ENCODE peak calls at places on chromosomes 3 and 15, in seven cellular contexts. H is heart right ventricle, X is tibial nerve, R is HL-60, K is RWPE2, T is stomach, F is breast epithelium. E is an unnamed sample.
A peak's percentile ranks its signal among the peaks of the same experiment; 100 is the strongest.

GRCh38 chr15:90364251-90364650 is 12.2 kb downstream of the ZNF774 start:
- DNase-seq in X (no peak), K (no peak), T (no peak), F (no peak), R (no peak), H (no peak), E (no peak)

GRCh38 chr3:16478516-16478915 is 35.0 kb downstream of the RFTN1 start:
- DNase-seq in X (no peak), K (no peak), R (no peak), H (no peak), F (no peak), T (no peak), E (no peak)

GRCh38 chr3:109033000-109033660 is 79.5 kb upstream of the GUCA1C start:
- DNase-seq in X (no peak), K (no peak), F (no peak), R (no peak), H (no peak), T (no peak), E (no peak)

GRCh38 chr3:14834807-14835466 is 16.2 kb downstream of the FGD5 start:
- DNase-seq in H (no peak), X (no peak), T (no peak), K (no peak), F (no peak), R (no peak), E (no peak)

GRCh38 chr3:13702226-13702820 is 153.4 kb downstream of the FBLN2 start:
- DNase-seq in X (no peak), F (peak; percentile 40), H (no peak), R (no peak), K (peak; percentile 21), T (no peak), E (no peak)

GRCh38 chr15:58369261-58369699 is 62.5 kb upstream of the LIPC start:
- DNase-seq in H (no peak), T (no peak), X (no peak), F (no peak), K (no peak), R (no peak), E (no peak)

GRCh38 chr3:122365073-122365472 is 18.0 kb downstream of the MIX23 start:
- DNase-seq in R (no peak), X (no peak), T (no peak), K (no peak), F (no peak), H (no peak), E (no peak)

GRCh38 chr3:176352716-176353334 is 844.5 kb downstream of the TBL1XR1 start:
- DNase-seq in X (no peak), R (no peak), F (no peak), T (no peak), H (no peak), K (no peak), E (no peak)

GRCh38 chr15:101139986-101140696 is 111.7 kb downstream of the CHSY1 start:
- DNase-seq in R (no peak), F (no peak), K (peak; percentile 74), X (no peak), H (no peak), T (no peak), E (no peak)

GRCh38 chr3:168925568-168925967 is 737.9 kb downstream of the MECOM start:
- DNase-seq in R (no peak), T (no peak), F (no peak), X (no peak), H (no peak), K (no peak), E (no peak)

GRCh38 chr15:87733005-87733404 is 523.5 kb downstream of the NTRK3 start:
- DNase-seq in X (no peak), R (no peak), T (no peak), H (no peak), K (no peak), F (no peak), E (no peak)

GRCh38 chr3:10782011-10782410 is 34.0 kb upstream of the SLC6A11 start:
- DNase-seq in T (no peak), R (no peak), F (no peak), X (no peak), H (no peak), K (no peak), E (no peak)

GRCh38 chr3:119643094-119643493 is 17.3 kb downstream of the POPDC2 start:
- DNase-seq in X (no peak), T (no peak), H (no peak), F (no peak), R (no peak), K (no peak), E (no peak)

GRCh38 chr3:129313415-129313982 is 34.8 kb downstream of the HMCES start:
- DNase-seq in K (no peak), X (no peak), F (no peak), T (no peak), R (no peak), H (no peak), E (no peak)

GRCh38 chr3:8629151-8630021 is 15.2 kb downstream of the SSUH2 start:
- DNase-seq in X (peak; percentile 25), R (peak; percentile 13), H (no peak), K (peak; percentile 95), F (peak; percentile 74), T (peak; percentile 76), E (peak; percentile 44)

GRCh38 chr3:63974451-63974850 is 48.8 kb downstream of the PSMD6 start:
- DNase-seq in H (no peak), T (no peak), R (peak; percentile 38), X (no peak), F (no peak), K (no peak), E (no peak)

GRCh38 chr3:157363393-157363792 is 73.3 kb upstream of the PTX3 start:
- DNase-seq in T (no peak), F (no peak), K (no peak), R (no peak), X (no peak), H (no peak), E (no peak)

GRCh38 chr3:124200336-124200901 is 208.5 kb upstream of the ROPN1 start:
- DNase-seq in F (no peak), T (no peak), K (no peak), H (no peak), R (no peak), X (no peak), E (no peak)

GRCh38 chr3:34198309-34198708 is 399.9 kb downstream of the PDCD6IP start:
- DNase-seq in X (no peak), R (no peak), H (no peak), F (no peak), T (no peak), K (no peak), E (no peak)

GRCh38 chr3:126450219-126450618 is 25.5 kb downstream of the ZXDC start:
- DNase-seq in X (no peak), F (no peak), R (no peak), H (no peak), T (no peak), K (no peak), E (no peak)

GRCh38 chr3:25537476-25537875 is 109.4 kb downstream of the RARB start:
- DNase-seq in X (no peak), F (no peak), H (no peak), T (no peak), K (no peak), R (no peak), E (no peak)

GRCh38 chr3:25534007-25534406 is 105.9 kb downstream of the RARB start:
- DNase-seq in K (no peak), R (no peak), F (no peak), T (no peak), H (no peak), X (no peak), E (no peak)

GRCh38 chr3:25536668-25537331 is 108.7 kb downstream of the RARB start:
- DNase-seq in K (no peak), T (no peak), X (no peak), H (no peak), R (no peak), F (no peak), E (no peak)

GRCh38 chr3:25533365-25533764 is 105.3 kb downstream of the RARB start:
- DNase-seq in K (no peak), X (no peak), T (no peak), R (no peak), H (no peak), F (no peak), E (no peak)

DNA sequence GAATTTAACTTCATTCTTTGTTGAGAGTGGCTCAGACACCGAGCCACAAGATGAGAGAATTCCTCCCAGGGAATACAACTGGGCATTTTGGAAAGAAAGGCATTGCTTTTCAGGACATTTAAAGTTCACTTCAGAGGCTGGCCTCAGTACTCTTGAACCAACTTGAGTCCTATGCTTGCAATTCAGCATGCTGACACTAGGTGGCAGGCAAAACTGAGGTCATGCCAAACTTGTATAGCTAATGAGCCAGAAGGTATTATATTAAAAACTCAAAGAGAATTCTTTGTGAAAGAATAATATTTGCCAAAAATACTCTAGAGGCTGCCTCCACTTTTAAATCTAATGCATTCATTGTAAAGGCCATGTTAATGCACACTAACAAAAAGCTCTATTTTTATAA is 104.7 kb downstream of the RARB start:
- DNase-seq in T (peak; percentile 28), K (no peak), X (no peak), F (no peak), H (no peak), R (peak; percentile 43), E (no peak)
- TF ChIP-seq CTCF in T (peak; percentile 26), K (peak; percentile 39), X (peak; percentile 14), F (no peak), H (peak; percentile 27), R (peak; percentile 67), E (peak; percentile 38)

GRCh38 chr3:78632925-78633324 is 1134.9 kb downstream of the ROBO1 start:
- DNase-seq in K (no peak), T (no peak), H (no peak), X (no peak), F (no peak), R (no peak), E (no peak)
- H3K4me3 ChIP-seq in K (no peak overlapping the region), T (no peak overlapping the region), H (no peak overlapping the region), X (no peak overlapping the region), F (no peak overlapping the region), R (no peak overlapping the region), E (no peak overlapping the region)

DNA sequence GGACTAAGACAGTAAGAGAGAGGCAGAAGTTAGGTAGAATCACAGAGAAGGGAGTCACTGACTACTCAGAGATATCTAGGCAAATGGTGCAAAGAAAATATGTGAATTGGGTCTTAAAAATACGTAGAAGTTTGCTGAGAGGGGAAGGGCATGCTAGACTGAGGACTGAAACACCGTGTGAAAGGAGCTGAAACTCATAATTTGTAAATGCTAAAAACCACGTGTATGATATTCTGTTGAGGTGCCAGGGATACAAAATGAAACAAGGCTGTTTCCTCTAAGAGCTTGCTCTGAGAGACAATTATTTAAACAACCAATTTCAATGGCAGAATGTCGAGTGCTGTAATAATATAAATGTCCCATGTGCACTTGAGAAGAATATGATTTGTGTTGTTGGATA is 47.2 kb downstream of the NCK1 start:
- DNase-seq in R (no peak), X (no peak), K (no peak), H (no peak), T (no peak), F (no peak), E (no peak)
- H3K27ac ChIP-seq in R (no peak overlapping the region), X (no peak overlapping the region), K (no peak overlapping the region), H (no peak overlapping the region), T (no peak overlapping the region), F (no peak overlapping the region), E (no peak overlapping the region)

GRCh38 chr3:150183619-150184425 is 213.1 kb upstream of the PFN2 start:
- DNase-seq in F (peak; percentile 56), T (peak; percentile 61), H (peak; percentile 54), K (peak; percentile 60), X (peak; percentile 50), R (peak; percentile 62), E (peak; percentile 25)
- TF ChIP-seq CTCF in F (no peak), T (peak; percentile 31), H (peak; percentile 31), K (peak; percentile 91), X (peak; percentile 57), R (peak; percentile 42), E (peak; percentile 57)

GRCh38 chr3:182954553-182954952 is 25.8 kb downstream of the DCUN1D1 start:
- DNase-seq in R (no peak), H (no peak), X (no peak), K (no peak), T (no peak), F (no peak), E (no peak)
- H3K4me3 ChIP-seq in R (no peak overlapping the region), H (no peak overlapping the region), X (no peak overlapping the region), K (no peak overlapping the region), T (no peak overlapping the region), F (no peak overlapping the region), E (no peak overlapping the region)

E was measured in thoracic aorta.